ENCODE peak calls at places on chromosomes 11 and 22, in ten cellular contexts. One of them, this sample, is unnamed.

GRCh38 chr11:126393143-126393542 is 37.7 kb downstream of the ST3GAL4 start:
- DNase-seq in NCI-H1105: no peak
- DNase-seq in central memory CD4-positive, alpha-beta T cell: no peak
- DNase-seq in activated CD4-positive, CD25-positive, alpha-beta regulatory T cell treated with anti-CD3 and anti-CD28 coated beads, Interleukin-2, amount 50 U/mL, for 16 hours: no peak
- DNase-seq in psoas muscle: no peak
- DNase-seq in NCI-H1436: no peak
- DNase-seq in KG1: no peak
- DNase-seq in naive thymus-derived CD8-positive, alpha-beta T cell: no peak
- DNase-seq in progenitor cell of endocrine pancreas: no peak
- DNase-seq in stimulated activated CD4-positive, alpha-beta T cell treated with anti-CD3 and anti-CD28 coated beads, Interleukin-4, amount 100 ng/mL, for 48 hours: no peak
- DNase-seq in this sample: no peak

GRCh38 chr11:91248199-91248807 is 976.3 kb upstream of the FAT3 start:
- DNase-seq in psoas muscle: no peak
- DNase-seq in KG1: peak
- DNase-seq in activated CD4-positive, CD25-positive, alpha-beta regulatory T cell treated with anti-CD3 and anti-CD28 coated beads, Interleukin-2, amount 50 U/mL, for 16 hours: no peak
- DNase-seq in NCI-H1105: peak
- DNase-seq in naive thymus-derived CD8-positive, alpha-beta T cell: no peak
- DNase-seq in progenitor cell of endocrine pancreas: no peak
- DNase-seq in NCI-H1436: peak
- DNase-seq in central memory CD4-positive, alpha-beta T cell: no peak
- DNase-seq in stimulated activated CD4-positive, alpha-beta T cell treated with anti-CD3 and anti-CD28 coated beads, Interleukin-4, amount 100 ng/mL, for 48 hours: peak
- DNase-seq in this sample: no peak

GRCh38 chr11:23520226-23520960 is 660.1 kb upstream of the CCDC179 start:
- DNase-seq in KG1: no peak
- DNase-seq in central memory CD4-positive, alpha-beta T cell: no peak
- DNase-seq in NCI-H1436: no peak
- DNase-seq in stimulated activated CD4-positive, alpha-beta T cell treated with anti-CD3 and anti-CD28 coated beads, Interleukin-4, amount 100 ng/mL, for 48 hours: no peak
- DNase-seq in naive thymus-derived CD8-positive, alpha-beta T cell: no peak
- DNase-seq in progenitor cell of endocrine pancreas: no peak
- DNase-seq in psoas muscle: no peak
- DNase-seq in activated CD4-positive, CD25-positive, alpha-beta regulatory T cell treated with anti-CD3 and anti-CD28 coated beads, Interleukin-2, amount 50 U/mL, for 16 hours: no peak
- DNase-seq in NCI-H1105: no peak
- DNase-seq in this sample: no peak

GRCh38 chr22:30556388-30556787 is 9.8 kb upstream of the SEC14L6 start:
- DNase-seq in activated CD4-positive, CD25-positive, alpha-beta regulatory T cell treated with anti-CD3 and anti-CD28 coated beads, Interleukin-2, amount 50 U/mL, for 16 hours: no peak
- DNase-seq in naive thymus-derived CD8-positive, alpha-beta T cell: no peak
- DNase-seq in central memory CD4-positive, alpha-beta T cell: no peak
- DNase-seq in stimulated activated CD4-positive, alpha-beta T cell treated with anti-CD3 and anti-CD28 coated beads, Interleukin-4, amount 100 ng/mL, for 48 hours: no peak
- DNase-seq in NCI-H1105: no peak
- DNase-seq in progenitor cell of endocrine pancreas: no peak
- DNase-seq in KG1: no peak
- DNase-seq in NCI-H1436: no peak
- DNase-seq in psoas muscle: no peak
- DNase-seq in this sample: no peak

GRCh38 chr11:92611157-92611556 is 358.3 kb upstream of the MTNR1B start:
- DNase-seq in KG1: no peak
- DNase-seq in naive thymus-derived CD8-positive, alpha-beta T cell: no peak
- DNase-seq in stimulated activated CD4-positive, alpha-beta T cell treated with anti-CD3 and anti-CD28 coated beads, Interleukin-4, amount 100 ng/mL, for 48 hours: no peak
- DNase-seq in psoas muscle: no peak
- DNase-seq in NCI-H1436: no peak
- DNase-seq in progenitor cell of endocrine pancreas: no peak
- DNase-seq in NCI-H1105: no peak
- DNase-seq in central memory CD4-positive, alpha-beta T cell: no peak
- DNase-seq in activated CD4-positive, CD25-positive, alpha-beta regulatory T cell treated with anti-CD3 and anti-CD28 coated beads, Interleukin-2, amount 50 U/mL, for 16 hours: no peak
- DNase-seq in this sample: no peak

GRCh38 chr11:119422505-119423416 is at the start of gene THY1:
- DNase-seq in progenitor cell of endocrine pancreas: no peak
- DNase-seq in NCI-H1105: no peak
- DNase-seq in activated CD4-positive, CD25-positive, alpha-beta regulatory T cell treated with anti-CD3 and anti-CD28 coated beads, Interleukin-2, amount 50 U/mL, for 16 hours: no peak
- DNase-seq in central memory CD4-positive, alpha-beta T cell: no peak
- DNase-seq in stimulated activated CD4-positive, alpha-beta T cell treated with anti-CD3 and anti-CD28 coated beads, Interleukin-4, amount 100 ng/mL, for 48 hours: no peak
- DNase-seq in naive thymus-derived CD8-positive, alpha-beta T cell: no peak
- DNase-seq in NCI-H1436: peak
- DNase-seq in KG1: no peak
- DNase-seq in psoas muscle: no peak
- DNase-seq in this sample: no peak

GRCh38 chr11:11213117-11213516 is 139.9 kb downstream of the CSNK2A3 start:
- DNase-seq in naive thymus-derived CD8-positive, alpha-beta T cell: no peak
- DNase-seq in psoas muscle: no peak
- DNase-seq in central memory CD4-positive, alpha-beta T cell: no peak
- DNase-seq in stimulated activated CD4-positive, alpha-beta T cell treated with anti-CD3 and anti-CD28 coated beads, Interleukin-4, amount 100 ng/mL, for 48 hours: no peak
- DNase-seq in NCI-H1105: no peak
- DNase-seq in KG1: no peak
- DNase-seq in progenitor cell of endocrine pancreas: no peak
- DNase-seq in activated CD4-positive, CD25-positive, alpha-beta regulatory T cell treated with anti-CD3 and anti-CD28 coated beads, Interleukin-2, amount 50 U/mL, for 16 hours: no peak
- DNase-seq in NCI-H1436: no peak
- DNase-seq in this sample: no peak

GRCh38 chr11:131640320-131640719 is 269.9 kb downstream of the NTM start:
- DNase-seq in naive thymus-derived CD8-positive, alpha-beta T cell: no peak
- DNase-seq in central memory CD4-positive, alpha-beta T cell: no peak
- DNase-seq in progenitor cell of endocrine pancreas: no peak
- DNase-seq in psoas muscle: no peak
- DNase-seq in NCI-H1436: no peak
- DNase-seq in NCI-H1105: no peak
- DNase-seq in activated CD4-positive, CD25-positive, alpha-beta regulatory T cell treated with anti-CD3 and anti-CD28 coated beads, Interleukin-2, amount 50 U/mL, for 16 hours: no peak
- DNase-seq in KG1: no peak
- DNase-seq in stimulated activated CD4-positive, alpha-beta T cell treated with anti-CD3 and anti-CD28 coated beads, Interleukin-4, amount 100 ng/mL, for 48 hours: no peak
- DNase-seq in this sample: no peak

GRCh38 chr11:117478926-117479325 is 151.3 kb downstream of the CEP164 start:
- DNase-seq in psoas muscle: no peak
- DNase-seq in naive thymus-derived CD8-positive, alpha-beta T cell: no peak
- DNase-seq in progenitor cell of endocrine pancreas: no peak
- DNase-seq in stimulated activated CD4-positive, alpha-beta T cell treated with anti-CD3 and anti-CD28 coated beads, Interleukin-4, amount 100 ng/mL, for 48 hours: no peak
- DNase-seq in KG1: no peak
- DNase-seq in NCI-H1105: no peak
- DNase-seq in central memory CD4-positive, alpha-beta T cell: no peak
- DNase-seq in NCI-H1436: no peak
- DNase-seq in activated CD4-positive, CD25-positive, alpha-beta regulatory T cell treated with anti-CD3 and anti-CD28 coated beads, Interleukin-2, amount 50 U/mL, for 16 hours: no peak
- DNase-seq in this sample: no peak

GRCh38 chr11:64400096-64400495 is 41.1 kb downstream of the RPS6KA4 start:
- DNase-seq in naive thymus-derived CD8-positive, alpha-beta T cell: no peak
- DNase-seq in NCI-H1436: no peak
- DNase-seq in KG1: no peak
- DNase-seq in psoas muscle: peak
- DNase-seq in stimulated activated CD4-positive, alpha-beta T cell treated with anti-CD3 and anti-CD28 coated beads, Interleukin-4, amount 100 ng/mL, for 48 hours: no peak
- DNase-seq in NCI-H1105: no peak
- DNase-seq in central memory CD4-positive, alpha-beta T cell: no peak
- DNase-seq in progenitor cell of endocrine pancreas: no peak
- DNase-seq in activated CD4-positive, CD25-positive, alpha-beta regulatory T cell treated with anti-CD3 and anti-CD28 coated beads, Interleukin-2, amount 50 U/mL, for 16 hours: no peak
- DNase-seq in this sample: no peak

GRCh38 chr22:48923909-48924475 is 903.7 kb downstream of the BRD1 start:
- DNase-seq in activated CD4-positive, CD25-positive, alpha-beta regulatory T cell treated with anti-CD3 and anti-CD28 coated beads, Interleukin-2, amount 50 U/mL, for 16 hours: no peak
- DNase-seq in NCI-H1436: no peak
- DNase-seq in KG1: no peak
- DNase-seq in stimulated activated CD4-positive, alpha-beta T cell treated with anti-CD3 and anti-CD28 coated beads, Interleukin-4, amount 100 ng/mL, for 48 hours: no peak
- DNase-seq in central memory CD4-positive, alpha-beta T cell: no peak
- DNase-seq in progenitor cell of endocrine pancreas: no peak
- DNase-seq in NCI-H1105: no peak
- DNase-seq in psoas muscle: no peak
- DNase-seq in naive thymus-derived CD8-positive, alpha-beta T cell: no peak
- DNase-seq in this sample: no peak